ENCODE peak calls at places on chromosomes 6 and 20, in nine cellular contexts. N, X, F, S, I, Z, L, K and P are unnamed samples.

GRCh38 chr6:118218156-118218555 is 311.1 kb downstream of the SLC35F1 start:
- DNase-seq in S (no peak), X (no peak), N (no peak), Z (no peak), L (no peak), I (no peak), K (no peak), F (no peak), P (no peak)

GRCh38 chr6:165755583-165755982 is 92.5 kb upstream of the PDE10A start:
- DNase-seq in Z (no peak), F (no peak), I (no peak), L (no peak), X (no peak), N (no peak), K (no peak), S (no peak), P (no peak)

GRCh38 chr6:44056392-44057237 is 70.6 kb downstream of the MRPL14 start:
- DNase-seq in S (peak), N (no peak), Z (no peak), K (no peak), I (peak), L (no peak), X (no peak), F (peak), P (no peak)

GRCh38 chr20:61976650-61977332 is 88.9 kb downstream of the TAF4 start:
- DNase-seq in N (no peak), X (no peak), F (no peak), I (no peak), K (no peak), Z (no peak), S (no peak), L (no peak), P (no peak)

GRCh38 chr6:110341671-110342304 is 16.4 kb downstream of the METTL24 start:
- DNase-seq in L (no peak), K (no peak), Z (peak), S (no peak), F (peak), X (no peak), N (peak), I (no peak), P (no peak)

GRCh38 chr20:18223399-18223798 is 64.9 kb upstream of the ZNF133 start:
- DNase-seq in F (no peak), S (no peak), N (no peak), L (no peak), X (no peak), Z (no peak), K (no peak), I (no peak), P (no peak)

GRCh38 chr20:51906694-51907093 is 104.4 kb upstream of the SALL4 start:
- DNase-seq in X (no peak), L (no peak), K (no peak), F (no peak), N (no peak), I (no peak), S (no peak), Z (no peak), P (no peak)

GRCh38 chr6:70051197-70051596 is 184.8 kb downstream of the COL19A1 start:
- DNase-seq in F (no peak), I (no peak), N (no peak), S (no peak), Z (no peak), X (no peak), K (no peak), L (no peak), P (no peak)

GRCh38 chr20:19907326-19908056 is 109.7 kb upstream of the NAA20 start:
- DNase-seq in F (peak), I (no peak), N (no peak), S (no peak), X (no peak), K (no peak), L (no peak), Z (no peak), P (no peak)

GRCh38 chr6:156980515-156980914 is 203.3 kb downstream of the ARID1B start:
- DNase-seq in N (no peak), F (no peak), L (no peak), K (no peak), S (no peak), I (no peak), Z (peak), X (no peak), P (no peak)

GRCh38 chr20:4038676-4039075 is 23.3 kb upstream of the RNF24 start:
- DNase-seq in L (no peak), Z (no peak), X (no peak), I (no peak), S (no peak), K (no peak), F (no peak), N (no peak), P (no peak)

GRCh38 chr6:35663447-35664235 is 25.1 kb downstream of the FKBP5 start:
- DNase-seq in L (no peak), I (peak), N (no peak), X (peak), Z (no peak), S (no peak), F (peak), K (no peak), P (no peak)

GRCh38 chr6:88520020-88520338 is 353.8 kb upstream of the CNR1 start:
- DNase-seq in F (no peak), S (no peak), N (no peak), I (no peak), K (no peak), Z (no peak), X (no peak), L (no peak), P (no peak)

GRCh38 chr6:154942770-154943169 is 52.3 kb upstream of the TIAM2 start:
- DNase-seq in N (no peak), X (no peak), K (no peak), F (no peak), S (no peak), L (no peak), I (no peak), Z (no peak), P (no peak)

GRCh38 chr20:2399390-2399789 is 18.7 kb downstream of the TGM6 start:
- DNase-seq in I (no peak), Z (no peak), N (no peak), K (no peak), F (no peak), S (no peak), L (no peak), X (no peak), P (no peak)

GRCh38 chr6:122033564-122034181 is 365.8 kb upstream of the HSF2 start:
- DNase-seq in I (peak), N (no peak), X (peak), L (no peak), K (no peak), S (no peak), F (peak), Z (no peak), P (no peak)

GRCh38 chr20:62733891-62734290 is 25.3 kb downstream of the NTSR1 start:
- DNase-seq in S (no peak), X (no peak), N (no peak), Z (no peak), L (no peak), K (no peak), I (no peak), F (no peak), P (no peak)